ENCODE peak calls at places on chromosomes 13 and 19, in seven cellular contexts. D, M, L, A, U, Z and O are unnamed samples.

GRCh38 chr13:93060144-93060543 is 166.5 kb upstream of the GPC6 start:
- DNase-seq in D (no peak), M (no peak), L (no peak), A (no peak), U (no peak), Z (no peak), O (no peak)

GRCh38 chr19:31214086-31214485 is 135.2 kb downstream of the TSHZ3 start:
- DNase-seq in D (peak), M (no peak), L (peak), A (peak), U (peak), Z (peak), O (peak)

GRCh38 chr13:50809133-50810090 is 34.1 kb downstream of the DLEU7 start:
- DNase-seq in D (no peak), M (no peak), L (no peak), A (no peak), U (no peak), Z (no peak), O (no peak)

GRCh38 chr19:5480427-5480836 is 25.2 kb downstream of the ZNRF4 start:
- DNase-seq in D (no peak), M (peak), L (no peak), A (no peak), U (no peak), Z (no peak), O (no peak)

GRCh38 chr13:26017932-26018690 is 33.7 kb downstream of the SHISA2 start:
- DNase-seq in D (no peak), M (no peak), L (no peak), A (no peak), U (no peak), Z (no peak), O (peak)

GRCh38 chr19:40612831-40613668 is 11.9 kb downstream of the LTBP4 start:
- DNase-seq in D (peak), M (peak), L (peak), A (peak), U (no peak), Z (no peak), O (peak)

GRCh38 chr13:75687145-75687763 is 51.1 kb downstream of the LMO7 start:
- DNase-seq in D (no peak), M (no peak), L (no peak), A (no peak), U (peak), Z (no peak), O (no peak)

GRCh38 chr19:54209058-54209747 is 8.5 kb downstream of the RPS9 start:
- DNase-seq in D (no peak), M (peak), L (no peak), A (no peak), U (no peak), Z (no peak), O (no peak)

GRCh38 chr19:19418548-19419260 is 13.2 kb downstream of the GATAD2A start:
- DNase-seq in D (no peak), M (no peak), L (no peak), A (no peak), U (no peak), Z (no peak), O (no peak)

GRCh38 chr19:29666634-29667389 is 1.6 kb downstream of the PLEKHF1 start:
- DNase-seq in D (no peak), M (peak), L (peak), A (peak), U (peak), Z (no peak), O (peak)

GRCh38 chr13:89372193-89372592 is 1701.0 kb downstream of the SLITRK5 start:
- DNase-seq in D (no peak), M (no peak), L (no peak), A (no peak), U (no peak), Z (no peak), O (no peak)

GRCh38 chr19:1905071-1905862 is at the start of the genes ADAT3 and SCAMP4:
- DNase-seq in D (peak), M (peak), L (peak), A (peak), U (peak), Z (peak), O (peak)

GRCh38 chr19:1907563-1908363 is 2.6 kb downstream of the ADAT3 start:
- DNase-seq in D (no peak), M (no peak), L (peak), A (no peak), U (no peak), Z (no peak), O (no peak)

GRCh38 chr19:1905863-1906375 is 720 bp downstream of the ADAT3 start:
- DNase-seq in D (no peak), M (no peak), L (no peak), A (no peak), U (no peak), Z (no peak), O (no peak)

GRCh38 chr19:1908364-1908678 is 3.1 kb downstream of the ADAT3 start:
- DNase-seq in D (no peak), M (no peak), L (no peak), A (no peak), U (no peak), Z (no peak), O (no peak)

DNA sequence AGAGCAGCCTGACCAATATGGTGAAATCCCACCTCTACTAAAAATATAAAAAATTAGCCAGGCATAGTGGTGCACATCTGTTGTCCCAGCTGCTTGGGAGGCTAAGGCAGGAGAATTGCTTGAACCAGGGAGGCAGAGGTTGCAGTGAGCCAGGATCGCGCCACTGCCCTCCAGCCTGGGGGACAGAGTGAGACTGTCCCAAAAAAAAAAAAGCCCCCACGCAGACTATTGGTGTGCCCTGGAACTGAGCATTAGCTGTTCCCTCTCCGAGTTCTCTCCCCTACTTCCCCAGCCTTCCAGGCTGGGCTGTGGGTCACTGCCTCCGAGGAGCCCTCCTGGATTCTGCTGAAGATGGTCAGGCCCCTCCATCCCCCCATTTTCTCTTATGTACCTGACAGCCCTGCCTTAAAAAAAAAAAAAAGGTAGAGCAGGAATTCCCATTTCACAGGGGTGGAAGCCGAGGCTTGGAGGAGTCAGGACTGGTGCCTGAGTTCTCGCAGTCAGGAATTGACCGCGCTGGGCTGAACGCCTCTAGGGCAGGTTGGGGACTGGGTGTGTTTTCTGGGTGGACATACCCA is 1.9 kb downstream of the ADAT3 start:
- DNase-seq in D (no peak), M (no peak), L (no peak), A (no peak), U (no peak), Z (no peak), O (no peak)
- TF ChIP-seq POLR2A in D (no peak), M (no peak), L (no peak), A (no peak), U (no peak), Z (no peak), O (no peak)

DNA sequence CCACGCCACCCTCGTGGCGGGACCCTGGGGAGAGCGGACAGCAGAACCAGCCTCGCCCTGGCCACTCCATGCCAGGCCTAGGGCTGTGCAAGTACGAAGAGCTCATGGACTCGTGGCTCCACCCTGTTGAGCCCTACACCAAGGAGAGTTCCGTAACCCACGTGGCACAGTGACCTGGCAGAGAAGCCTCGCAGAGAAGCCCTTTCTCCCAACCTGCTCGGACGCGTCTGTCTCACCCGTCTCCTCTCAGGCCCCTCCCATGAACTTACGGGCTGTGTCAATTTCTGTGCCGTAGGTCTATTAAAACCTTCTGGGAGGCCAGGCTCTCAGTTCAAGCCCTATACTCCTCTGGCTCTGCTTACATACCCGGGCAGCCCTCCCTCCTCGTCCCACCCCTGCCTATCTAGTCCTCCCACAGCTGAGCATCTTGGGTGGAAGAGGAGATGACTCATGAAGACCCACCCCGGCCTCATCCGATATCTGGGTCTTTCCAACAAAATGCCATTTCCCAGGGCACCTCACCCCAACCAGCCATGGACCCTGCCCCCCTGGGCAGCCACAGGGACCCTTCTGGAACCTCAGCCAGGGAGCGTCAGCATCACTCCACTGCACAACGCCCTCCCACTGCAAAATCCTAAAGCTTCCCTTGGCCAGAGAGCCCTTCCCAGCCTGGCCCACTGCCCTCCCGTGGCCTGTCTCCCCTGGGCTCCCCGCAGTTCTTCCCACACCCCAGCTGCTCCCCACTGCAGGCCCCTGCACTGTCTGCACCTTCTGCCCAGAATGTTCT is 2.4 kb downstream of the UBXN6 start:
- DNase-seq in D (no peak), M (peak), L (no peak), A (no peak), U (peak), Z (peak), O (peak)
- TF ChIP-seq POLR2A in D (no peak), M (no peak), L (no peak), A (no peak), U (no peak), Z (peak), O (no peak)

DNA sequence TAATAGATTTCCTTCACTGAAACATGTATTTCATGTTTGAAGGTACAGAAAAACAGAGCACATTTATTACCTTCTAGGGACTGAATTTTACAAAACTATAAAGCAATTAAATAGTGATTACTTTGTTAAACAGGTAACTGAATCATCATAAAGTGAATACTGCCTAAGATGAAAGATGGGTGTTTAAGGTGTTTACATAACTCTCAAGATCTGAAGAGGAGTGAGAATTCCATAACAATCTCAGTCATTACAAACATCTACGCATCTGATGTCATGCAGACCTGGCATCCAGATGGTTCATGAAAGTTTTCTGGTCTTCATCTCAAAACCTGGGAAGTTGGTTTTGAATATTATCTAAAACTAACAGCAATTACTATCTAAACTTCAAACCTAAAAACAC is 80.4 kb downstream of the MIPEP start:
- DNase-seq in D (no peak), M (no peak), L (no peak), A (no peak), U (no peak), Z (no peak), O (no peak)
- TF ChIP-seq POLR2A in D (no peak), M (no peak), L (no peak), A (no peak), U (no peak), Z (no peak), O (no peak)

GRCh38 chr19:45691516-45692186 is at the start of gene SNRPD2:
- DNase-seq in D (peak), M (peak), L (peak), A (peak), U (peak), Z (peak), O (peak)
- TF ChIP-seq POLR2A in D (peak), M (peak), L (peak), A (no peak), U (peak), Z (peak), O (peak)

DNA sequence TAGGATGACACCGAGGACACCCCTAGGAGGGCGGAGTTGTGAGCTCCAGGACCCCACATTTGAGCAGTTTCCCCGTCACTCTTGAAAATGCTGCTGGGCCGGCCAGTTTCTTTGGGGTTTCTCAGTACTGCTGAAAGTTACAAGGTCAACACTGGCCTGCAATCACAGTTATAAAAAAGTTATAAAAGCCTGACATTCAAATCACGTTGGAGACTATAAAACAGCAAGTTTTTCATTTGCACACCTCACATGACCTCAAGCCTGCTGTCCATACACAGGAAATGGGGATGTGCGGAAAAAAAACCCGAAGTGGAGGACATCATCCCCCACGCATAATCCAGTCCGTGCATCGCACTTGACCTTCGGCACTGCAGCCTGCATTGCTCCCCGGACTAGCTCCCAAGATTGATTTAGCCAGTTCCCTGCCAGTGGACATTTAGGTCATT is 27.0 kb downstream of the DNM2 start:
- DNase-seq in D (no peak), M (no peak), L (no peak), A (no peak), U (no peak), Z (no peak), O (peak)
- TF ChIP-seq POLR2A in D (peak), M (no peak), L (no peak), A (no peak), U (no peak), Z (no peak), O (no peak)

DNA sequence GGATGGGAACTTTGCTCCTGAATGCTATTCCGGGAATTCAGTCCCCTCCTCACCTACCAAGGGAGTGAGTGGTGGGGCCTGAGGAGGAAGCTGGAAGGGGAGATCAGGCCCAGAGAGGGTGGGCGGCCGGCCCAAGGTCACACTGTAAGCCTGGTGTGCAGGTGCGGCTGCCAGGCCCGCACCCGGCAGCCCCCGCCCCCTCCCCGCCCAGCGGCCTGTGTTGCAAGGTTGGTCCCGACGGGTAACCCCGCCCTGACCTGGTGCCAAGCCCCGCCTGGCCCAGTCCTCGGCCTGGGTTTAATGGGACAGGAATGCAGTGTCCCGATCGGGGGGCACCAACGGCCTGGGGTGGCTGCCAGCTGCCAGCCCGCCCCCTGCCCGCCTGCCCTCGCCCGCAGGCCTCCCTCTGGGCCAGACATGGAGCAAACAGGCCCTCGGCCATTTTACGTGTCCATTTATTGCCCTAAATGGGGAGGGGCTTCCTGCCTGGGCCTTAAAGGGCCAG is 5.5 kb downstream of the ZBTB7A start:
- DNase-seq in D (peak), M (peak), L (peak), A (peak), U (no peak), Z (peak), O (peak)
- TF ChIP-seq POLR2A in D (peak), M (no peak), L (peak), A (no peak), U (no peak), Z (no peak), O (no peak)